ENCODE peak calls at places on chromosomes 16 and 17, in four cellular contexts. Z is KBM-7; Y is Calu3; A is activated CD4-positive, alpha-beta T cell treated with anti-CD3 and anti-CD28 coated beads, Interleukin-2, amount 10 ng/mL, durations not matched to agents 7 days and 5 days. N is an unnamed sample.

GRCh38 chr17:81110488-81111040 is 54.7 kb upstream of the PVALEF start:
- DNase-seq in Z (no peak), Y (no peak), A (no peak), N (no peak)

GRCh38 chr16:67546761-67547422 is 15.4 kb upstream of the CTCF start:
- DNase-seq in Z (peak; percentile 92), Y (peak; percentile 87), A (peak; percentile 78), N (peak; percentile 69)

GRCh38 chr16:81466351-81466960 is 21.8 kb downstream of the CMIP start:
- DNase-seq in Z (no peak), Y (no peak), A (no peak), N (no peak)

GRCh38 chr16:89972244-89973234 is 24.0 kb downstream of the DEF8 start:
- DNase-seq in Z (peak; percentile 89), Y (peak; percentile 95), A (peak; percentile 92), N (peak; percentile 84)

GRCh38 chr17:32283745-32284207 is 18.1 kb downstream of the RHBDL3 start:
- DNase-seq in Z (no peak), Y (no peak), A (no peak), N (no peak)

GRCh38 chr17:9120471-9120870 is 99.2 kb downstream of the NTN1 start:
- DNase-seq in Z (no peak), Y (no peak), A (no peak), N (peak; percentile 5)

GRCh38 chr17:78774956-78775571 is 7.0 kb downstream of the CYTH1 start:
- DNase-seq in Z (no peak), Y (no peak), A (peak; percentile 76), N (peak; percentile 66)

GRCh38 chr16:54351171-54351570 is 64.6 kb upstream of the IRX3 start:
- DNase-seq in Z (no peak), Y (no peak), A (no peak), N (no peak)

GRCh38 chr16:84266451-84266850 is 26.6 kb upstream of the KCNG4 start:
- DNase-seq in Z (peak; percentile 51), Y (peak; percentile 69), A (peak; percentile 19), N (no peak)

GRCh38 chr16:55257971-55258613 is 65.9 kb upstream of the IRX6 start:
- DNase-seq in Z (peak; percentile 79), Y (peak; percentile 53), A (peak; percentile 40), N (peak; percentile 1)

GRCh38 chr16:81908466-81909230 is 102.6 kb downstream of the SDR42E1 start:
- DNase-seq in Z (no peak), Y (no peak), A (no peak), N (no peak)

GRCh38 chr17:53058031-53058430 is 764.7 kb upstream of the KIF2B start:
- DNase-seq in Z (no peak), Y (no peak), A (no peak), N (no peak)

GRCh38 chr16:3641801-3642396 is 12.6 kb upstream of the DNASE1 start:
- DNase-seq in Z (no peak), Y (no peak), A (no peak), N (no peak)

GRCh38 chr17:66272699-66273390 is 29.6 kb upstream of the PRKCA start:
- DNase-seq in Z (no peak), Y (no peak), A (no peak), N (no peak)

GRCh38 chr17:36808181-36808661 is 129.1 kb upstream of the LHX1 start:
- DNase-seq in Z (no peak), Y (no peak), A (no peak), N (no peak)

GRCh38 chr16:89895482-89896250 is 22.3 kb downstream of the TCF25 start:
- DNase-seq in Z (no peak), Y (no peak), A (no peak), N (no peak)

GRCh38 chr16:88931373-88931900 is 45.6 kb downstream of the CBFA2T3 start:
- DNase-seq in Z (no peak), Y (no peak), A (no peak), N (no peak)